ENCODE peak calls at places on chromosomes 7 and 10, in six cellular contexts. I, Q, C, S, O and X are unnamed samples.

GRCh38 chr10:3895045-3895609 is 110.1 kb upstream of the KLF6 start:
- DNase-seq in I (no peak), Q (no peak), C (no peak), S (no peak), O (peak; percentile 89), X (no peak)

GRCh38 chr10:13475124-13475523 is 53.7 kb downstream of the BEND7 start:
- DNase-seq in I (no peak), Q (no peak), C (no peak), S (no peak), O (no peak), X (no peak)

GRCh38 chr10:60098676-60099601 is 192.6 kb upstream of the CCDC6 start:
- DNase-seq in I (no peak), Q (peak; percentile 50), C (peak; percentile 57), S (no peak), O (peak; percentile 28), X (no peak)

GRCh38 chr7:99292127-99292526 is 19.5 kb downstream of the MYH16 start:
- DNase-seq in I (no peak), Q (no peak), C (no peak), S (no peak), O (no peak), X (no peak)

GRCh38 chr10:60434418-60435046 is 44.9 kb upstream of the ANK3 start:
- DNase-seq in I (no peak), Q (no peak), C (peak; percentile 53), S (no peak), O (peak; percentile 78), X (no peak)

GRCh38 chr10:113765910-113766309 is 14.4 kb downstream of the PLEKHS1 start:
- DNase-seq in I (no peak), Q (no peak), C (no peak), S (no peak), O (no peak), X (no peak)

GRCh38 chr7:117401293-117402002 is 25.8 kb downstream of the ASZ1 start:
- DNase-seq in I (no peak), Q (no peak), C (peak; percentile 48), S (no peak), O (no peak), X (no peak)

GRCh38 chr7:90412458-90413184 is 9.4 kb downstream of the CLDN12 start:
- DNase-seq in I (no peak), Q (peak; percentile 57), C (no peak), S (no peak), O (no peak), X (no peak)

GRCh38 chr10:94402204-94403033 is at the start of gene TBC1D12:
- DNase-seq in I (peak; percentile 96), Q (peak; percentile 93), C (peak; percentile 77), S (peak; percentile 98), O (peak; percentile 96), X (peak; percentile 93)

GRCh38 chr10:93757136-93757535 is 600 bp upstream of the LGI1 start:
- DNase-seq in I (no peak), Q (no peak), C (no peak), S (no peak), O (no peak), X (no peak)

GRCh38 chr7:74023037-74023436 is 4.9 kb upstream of the ELN start:
- DNase-seq in I (no peak), Q (no peak), C (peak; percentile 50), S (peak; percentile 83), O (peak; percentile 79), X (no peak)

GRCh38 chr10:36172054-36172531 is 530.0 kb upstream of the FZD8 start:
- DNase-seq in I (no peak), Q (no peak), C (no peak), S (no peak), O (peak; percentile 54), X (no peak)

GRCh38 chr10:101895781-101896180 is 52.2 kb upstream of the KCNIP2 start:
- DNase-seq in I (no peak), Q (no peak), C (no peak), S (no peak), O (no peak), X (no peak)

GRCh38 chr7:17506090-17506489 is 207.6 kb downstream of the AHR start:
- DNase-seq in I (no peak), Q (no peak), C (no peak), S (no peak), O (no peak), X (no peak)

GRCh38 chr7:5997210-5997808 is 11.5 kb downstream of the PMS2 start:
- DNase-seq in I (no peak), Q (no peak), C (peak; percentile 30), S (no peak), O (peak; percentile 74), X (no peak)

GRCh38 chr7:1018334-1018695 is 26.0 kb upstream of the GPR146 start:
- DNase-seq in I (no peak), Q (no peak), C (no peak), S (no peak), O (no peak), X (peak; percentile 77)
- TF ChIP-seq POLR2A in I (no peak), Q (no peak), C (no peak), S (no peak), O (no peak), X (no peak)

DNA sequence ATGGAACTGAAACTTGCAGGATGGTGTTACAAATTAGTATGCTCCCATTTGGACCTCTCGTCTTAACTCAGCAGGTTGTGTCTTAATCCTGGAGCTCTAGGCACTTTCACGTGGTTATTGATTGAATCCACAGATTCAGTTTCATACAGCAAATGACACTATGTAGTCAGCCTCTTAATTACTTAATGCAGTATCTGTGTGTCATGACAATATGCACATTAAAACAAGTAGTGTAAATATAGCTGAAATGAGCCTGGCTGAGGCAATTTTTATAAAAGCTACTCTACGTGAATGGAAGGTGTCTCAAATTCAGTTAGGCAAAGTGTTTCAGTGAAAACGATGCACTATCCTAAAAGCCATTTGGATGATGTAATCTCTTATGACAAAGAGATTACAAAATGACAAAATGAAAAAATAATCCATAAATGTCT is 86.8 kb downstream of the CD36 start:
- DNase-seq in I (no peak), Q (no peak), C (no peak), S (no peak), O (no peak), X (no peak)
- H3K27ac ChIP-seq in I (no peak overlapping the region), Q (no peak overlapping the region), C (no peak overlapping the region), S (no peak overlapping the region), O (no peak overlapping the region), X (no peak overlapping the region)

GRCh38 chr10:125158528-125159485 is 1.6 kb downstream of the CTBP2 start:
- DNase-seq in I (no peak), Q (peak; percentile 35), C (peak; percentile 28), S (peak; percentile 71), O (peak; percentile 76), X (peak; percentile 91)
- TF ChIP-seq POLR2AphosphoS5 in I (peak; percentile 51), Q (peak; percentile 59), C (no peak), S (peak; percentile 76), O (peak; percentile 77), X (peak; percentile 86)

GRCh38 chr7:143320620-143321019 is 4.7 kb downstream of the CLCN1 start:
- DNase-seq in I (no peak), Q (no peak), C (no peak), S (no peak), O (no peak), X (no peak)
- TF ChIP-seq POLR2A in I (no peak), Q (no peak), C (no peak), S (no peak), O (no peak), X (no peak)